ENCODE peak calls at places on chromosomes 13 and 19, in eight cellular contexts. One of them, this sample, is unnamed. For H3K4me1, the result is how much of the 10 kb centered on the place peaks cover.

GRCh38 chr19:48698046-48698445 is 2.3 kb downstream of the FUT2 start:
- DNase-seq in SK-N-SH: no peak
- DNase-seq in breast epithelium: no peak
- DNase-seq in HCT116: no peak
- DNase-seq in ovary: no peak
- DNase-seq in aorta: no peak
- DNase-seq in hepatocyte: no peak
- DNase-seq in left ventricle myocardium inferior: no peak
- DNase-seq in this sample: peak

GRCh38 chr13:45481688-45482087 is 16.9 kb downstream of the COG3 start:
- DNase-seq in SK-N-SH: no peak
- DNase-seq in breast epithelium: no peak
- DNase-seq in HCT116: no peak
- DNase-seq in ovary: no peak
- DNase-seq in aorta: no peak
- DNase-seq in hepatocyte: no peak
- DNase-seq in left ventricle myocardium inferior: no peak
- DNase-seq in this sample: no peak

GRCh38 chr13:113125506-113126264 is 3.1 kb downstream of the F10 start:
- DNase-seq in SK-N-SH: no peak
- DNase-seq in breast epithelium: no peak
- DNase-seq in HCT116: no peak
- DNase-seq in ovary: peak
- DNase-seq in aorta: no peak
- DNase-seq in hepatocyte: no peak
- DNase-seq in left ventricle myocardium inferior: no peak
- DNase-seq in this sample: no peak

GRCh38 chr19:42568006-42568405 is 26.7 kb downstream of the CEACAM8 start:
- DNase-seq in SK-N-SH: no peak
- DNase-seq in breast epithelium: no peak
- DNase-seq in HCT116: no peak
- DNase-seq in ovary: no peak
- DNase-seq in aorta: no peak
- DNase-seq in hepatocyte: no peak
- DNase-seq in left ventricle myocardium inferior: no peak
- DNase-seq in this sample: no peak

GRCh38 chr13:74210693-74211393 is 76.6 kb upstream of the KLF12 start:
- DNase-seq in SK-N-SH: peak
- DNase-seq in breast epithelium: no peak
- DNase-seq in HCT116: no peak
- DNase-seq in ovary: no peak
- DNase-seq in aorta: peak
- DNase-seq in hepatocyte: peak
- DNase-seq in left ventricle myocardium inferior: no peak
- DNase-seq in this sample: peak

GRCh38 chr19:4754248-4754647 is 30.6 kb upstream of the DPP9 start:
- DNase-seq in SK-N-SH: no peak
- DNase-seq in breast epithelium: no peak
- DNase-seq in HCT116: no peak
- DNase-seq in ovary: no peak
- DNase-seq in aorta: no peak
- DNase-seq in hepatocyte: no peak
- DNase-seq in left ventricle myocardium inferior: no peak
- DNase-seq in this sample: no peak

GRCh38 chr19:27767234-27767633 is 1445.7 kb downstream of the UQCRFS1 start:
- DNase-seq in SK-N-SH: no peak
- DNase-seq in breast epithelium: no peak
- DNase-seq in HCT116: no peak
- DNase-seq in ovary: no peak
- DNase-seq in aorta: no peak
- DNase-seq in hepatocyte: no peak
- DNase-seq in left ventricle myocardium inferior: no peak
- DNase-seq in this sample: no peak

GRCh38 chr13:20254076-20254475 is 22.0 kb upstream of the GJB6 start:
- DNase-seq in SK-N-SH: no peak
- DNase-seq in breast epithelium: no peak
- DNase-seq in HCT116: no peak
- DNase-seq in ovary: no peak
- DNase-seq in aorta: no peak
- DNase-seq in hepatocyte: no peak
- DNase-seq in left ventricle myocardium inferior: no peak
- DNase-seq in this sample: no peak

GRCh38 chr19:50486823-50487515 is 10.3 kb upstream of the GARIN5A start:
- DNase-seq in SK-N-SH: peak
- DNase-seq in breast epithelium: no peak
- DNase-seq in HCT116: peak
- DNase-seq in ovary: no peak
- DNase-seq in aorta: no peak
- DNase-seq in hepatocyte: no peak
- DNase-seq in left ventricle myocardium inferior: no peak
- DNase-seq in this sample: no peak

GRCh38 chr13:75993823-75994222 is 357.7 kb downstream of the LMO7 start:
- DNase-seq in SK-N-SH: no peak
- DNase-seq in breast epithelium: no peak
- DNase-seq in HCT116: no peak
- DNase-seq in ovary: no peak
- DNase-seq in aorta: no peak
- DNase-seq in hepatocyte: no peak
- DNase-seq in left ventricle myocardium inferior: no peak
- DNase-seq in this sample: no peak

GRCh38 chr13:99414048-99414995 is 87.0 kb upstream of the TM9SF2 start:
- DNase-seq in SK-N-SH: no peak
- DNase-seq in breast epithelium: no peak
- DNase-seq in HCT116: no peak
- DNase-seq in ovary: no peak
- DNase-seq in aorta: no peak
- DNase-seq in hepatocyte: no peak
- DNase-seq in left ventricle myocardium inferior: no peak
- DNase-seq in this sample: no peak

GRCh38 chr19:43738780-43739211 is 16.0 kb downstream of the SMG9 start:
- DNase-seq in SK-N-SH: no peak
- DNase-seq in breast epithelium: no peak
- DNase-seq in HCT116: no peak
- DNase-seq in ovary: no peak
- DNase-seq in aorta: no peak
- DNase-seq in hepatocyte: no peak
- DNase-seq in left ventricle myocardium inferior: no peak
- DNase-seq in this sample: peak

GRCh38 chr19:1069009-1069779 is 2.2 kb downstream of the ARHGAP45 start:
- DNase-seq in SK-N-SH: no peak
- DNase-seq in breast epithelium: no peak
- DNase-seq in HCT116: no peak
- DNase-seq in ovary: no peak
- DNase-seq in aorta: peak
- DNase-seq in hepatocyte: no peak
- DNase-seq in left ventricle myocardium inferior: peak
- DNase-seq in this sample: no peak

GRCh38 chr13:34779171-34779570 is 162.9 kb upstream of the NBEA start:
- DNase-seq in SK-N-SH: no peak
- DNase-seq in breast epithelium: no peak
- DNase-seq in HCT116: no peak
- DNase-seq in ovary: no peak
- DNase-seq in aorta: no peak
- DNase-seq in hepatocyte: no peak
- DNase-seq in left ventricle myocardium inferior: no peak
- DNase-seq in this sample: no peak

GRCh38 chr19:40650749-40651305 is 39.6 kb downstream of the NUMBL start:
- DNase-seq in SK-N-SH: no peak
- DNase-seq in breast epithelium: peak
- DNase-seq in HCT116: no peak
- DNase-seq in ovary: no peak
- DNase-seq in aorta: no peak
- DNase-seq in hepatocyte: no peak
- DNase-seq in left ventricle myocardium inferior: no peak
- DNase-seq in this sample: no peak

GRCh38 chr13:79401259-79402071 is 4.6 kb downstream of the RBM26 start:
- DNase-seq in SK-N-SH: no peak
- DNase-seq in breast epithelium: no peak
- DNase-seq in HCT116: no peak
- DNase-seq in ovary: no peak
- DNase-seq in aorta: no peak
- DNase-seq in hepatocyte: no peak
- DNase-seq in left ventricle myocardium inferior: no peak
- DNase-seq in this sample: no peak

GRCh38 chr13:73837147-73837546 is 297.1 kb downstream of the KLF12 start:
- DNase-seq in SK-N-SH: peak
- DNase-seq in breast epithelium: no peak
- DNase-seq in HCT116: no peak
- DNase-seq in ovary: no peak
- DNase-seq in aorta: no peak
- DNase-seq in hepatocyte: no peak
- DNase-seq in left ventricle myocardium inferior: no peak
- DNase-seq in this sample: no peak

GRCh38 chr13:33070713-33071112 is 54.5 kb downstream of the KL start:
- DNase-seq in SK-N-SH: no peak
- DNase-seq in breast epithelium: no peak
- DNase-seq in HCT116: no peak
- DNase-seq in ovary: no peak
- DNase-seq in aorta: no peak
- DNase-seq in hepatocyte: no peak
- DNase-seq in left ventricle myocardium inferior: no peak
- DNase-seq in this sample: no peak

GRCh38 chr13:80598189-80598588 is 257.3 kb upstream of the SPRY2 start:
- DNase-seq in SK-N-SH: no peak
- DNase-seq in breast epithelium: no peak
- DNase-seq in HCT116: no peak
- DNase-seq in ovary: no peak
- DNase-seq in aorta: no peak
- DNase-seq in hepatocyte: no peak
- DNase-seq in left ventricle myocardium inferior: no peak
- DNase-seq in this sample: no peak

GRCh38 chr13:112690242-112690943 is 555 bp downstream of the ATP11A start:
- DNase-seq in SK-N-SH: peak
- DNase-seq in breast epithelium: no peak
- DNase-seq in HCT116: no peak
- DNase-seq in ovary: peak
- DNase-seq in aorta: peak
- DNase-seq in hepatocyte: peak
- DNase-seq in left ventricle myocardium inferior: peak
- DNase-seq in this sample: peak

DNA sequence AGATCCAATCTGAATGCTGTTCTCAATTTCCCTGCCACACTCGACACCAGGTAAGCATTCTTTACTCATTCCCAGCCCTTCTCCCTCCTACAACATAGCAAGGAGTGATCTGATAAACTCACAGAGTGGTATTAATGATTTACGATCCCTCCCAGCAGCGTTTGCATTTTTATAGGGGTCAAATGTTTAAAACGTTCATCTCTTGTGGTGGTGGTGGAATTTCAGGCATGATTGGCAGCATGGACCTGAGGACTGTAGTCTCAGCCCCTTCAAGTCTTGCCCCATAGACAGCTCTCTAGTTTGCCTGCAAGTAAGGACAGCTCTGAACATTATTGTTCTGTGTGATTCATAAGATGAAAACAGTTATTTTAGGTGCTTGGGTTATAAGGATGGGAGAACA is 565.7 kb downstream of the EFNB2 start:
- DNase-seq in SK-N-SH: no peak
- DNase-seq in breast epithelium: no peak
- DNase-seq in HCT116: peak
- DNase-seq in ovary: no peak
- DNase-seq in aorta: no peak
- DNase-seq in hepatocyte: peak
- DNase-seq in left ventricle myocardium inferior: no peak
- DNase-seq in this sample: peak
- H3K27ac ChIP-seq in SK-N-SH: no peak
- H3K27ac ChIP-seq in breast epithelium: no peak
- H3K27ac ChIP-seq in HCT116: no peak
- H3K27ac ChIP-seq in ovary: no peak
- H3K27ac ChIP-seq in aorta: no peak
- H3K27ac ChIP-seq in hepatocyte: peak
- H3K27ac ChIP-seq in left ventricle myocardium inferior: no peak
- H3K27ac ChIP-seq in this sample: no peak

DNA sequence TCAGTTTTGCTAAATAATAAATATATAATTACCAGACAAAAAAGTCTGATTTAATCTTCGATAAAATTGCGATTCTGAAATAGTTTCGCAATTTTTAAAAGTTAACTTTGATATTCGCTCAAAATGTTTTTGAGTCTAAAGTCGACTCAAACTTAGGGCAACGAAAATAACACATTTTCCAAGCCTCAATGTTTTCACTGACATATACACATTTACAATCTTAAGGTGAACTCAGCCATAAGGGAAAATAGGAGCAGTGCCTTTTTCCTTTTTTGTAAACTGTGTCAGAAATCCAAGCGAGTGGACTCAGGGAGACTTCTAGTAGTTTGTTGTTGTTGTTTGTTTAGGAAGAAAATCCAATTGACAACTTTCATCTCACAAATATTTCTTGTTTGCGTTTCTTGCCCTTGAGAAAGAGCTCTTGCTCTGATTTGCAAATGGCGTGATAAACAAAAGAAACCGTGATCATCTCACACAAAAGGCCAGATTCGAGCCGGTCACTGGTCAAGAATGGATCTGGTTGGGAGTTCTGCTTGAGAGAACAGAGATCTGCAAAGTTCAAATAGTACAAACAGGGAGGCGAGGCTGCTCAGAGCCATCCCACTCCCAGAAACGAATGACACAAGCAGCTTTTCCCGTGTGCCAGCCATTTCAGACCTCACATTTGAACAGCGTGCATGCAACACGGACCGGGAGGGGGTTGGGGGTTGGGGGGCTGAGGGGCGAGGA is 2.1 kb downstream of the SOX21 start:
- DNase-seq in SK-N-SH: peak
- DNase-seq in breast epithelium: no peak
- DNase-seq in HCT116: no peak
- DNase-seq in ovary: no peak
- DNase-seq in aorta: no peak
- DNase-seq in hepatocyte: no peak
- DNase-seq in left ventricle myocardium inferior: no peak
- DNase-seq in this sample: no peak
- H3K4me3 ChIP-seq in SK-N-SH: no peak
- H3K4me3 ChIP-seq in breast epithelium: no peak
- H3K4me3 ChIP-seq in HCT116: no peak
- H3K4me3 ChIP-seq in ovary: no peak
- H3K4me3 ChIP-seq in aorta: no peak
- H3K4me3 ChIP-seq in hepatocyte: no peak
- H3K4me3 ChIP-seq in left ventricle myocardium inferior: peak
- H3K4me3 ChIP-seq in this sample: no peak

GRCh38 chr13:97324115-97324514 is 102.0 kb downstream of the MBNL2 start:
- DNase-seq in SK-N-SH: no peak
- DNase-seq in breast epithelium: no peak
- DNase-seq in HCT116: no peak
- DNase-seq in ovary: no peak
- DNase-seq in aorta: no peak
- DNase-seq in hepatocyte: no peak
- DNase-seq in left ventricle myocardium inferior: no peak
- DNase-seq in this sample: no peak
- H3K4me1 ChIP-seq in SK-N-SH: under half
- H3K4me1 ChIP-seq in breast epithelium: under half
- H3K4me1 ChIP-seq in HCT116: under half
- H3K4me1 ChIP-seq in ovary: under half
- H3K4me1 ChIP-seq in aorta: under half
- H3K4me1 ChIP-seq in hepatocyte: under half
- H3K4me1 ChIP-seq in left ventricle myocardium inferior: half or more
- H3K4me1 ChIP-seq in this sample: under half

DNA sequence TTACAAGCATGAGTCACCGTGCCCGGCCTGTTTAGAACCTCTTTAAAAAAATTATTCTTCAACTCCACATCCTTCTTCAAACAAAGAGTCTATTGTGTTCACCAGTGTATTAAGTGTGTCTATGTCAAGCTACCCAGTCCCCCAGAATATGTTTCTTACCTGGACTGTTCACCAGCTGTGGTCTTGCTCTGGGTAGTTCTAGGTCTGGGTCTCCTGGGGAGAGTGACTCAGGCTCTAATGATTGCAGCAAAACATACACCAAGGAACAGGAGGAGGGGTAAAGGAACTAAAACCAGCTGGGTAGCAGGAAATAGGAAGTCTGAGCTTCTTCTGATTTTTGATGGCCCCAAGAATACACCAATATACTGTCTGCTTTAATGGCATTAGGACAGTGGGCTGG is at the start of gene FPR1:
- DNase-seq in SK-N-SH: no peak
- DNase-seq in breast epithelium: no peak
- DNase-seq in HCT116: peak
- DNase-seq in ovary: no peak
- DNase-seq in aorta: no peak
- DNase-seq in hepatocyte: no peak
- DNase-seq in left ventricle myocardium inferior: no peak
- DNase-seq in this sample: no peak
- H3K27ac ChIP-seq in SK-N-SH: no peak
- H3K27ac ChIP-seq in breast epithelium: no peak
- H3K27ac ChIP-seq in HCT116: peak
- H3K27ac ChIP-seq in ovary: no peak
- H3K27ac ChIP-seq in aorta: no peak
- H3K27ac ChIP-seq in hepatocyte: no peak
- H3K27ac ChIP-seq in left ventricle myocardium inferior: peak
- H3K27ac ChIP-seq in this sample: no peak

This sample was measured in small intestine.